ENCODE peak calls at places on chromosomes 5 and 9, in nine cellular contexts. W, Y, H, U, V, F, A, T and D are unnamed samples.
A peak's percentile ranks its signal among the peaks of the same experiment; 100 is the strongest.

GRCh38 chr9:114906922-114907571 is 23.3 kb downstream of the TNFSF8 start:
- DNase-seq in W (peak; percentile 19), Y (no peak), H (no peak), U (no peak), V (no peak), F (peak; percentile 58), A (no peak), T (peak; percentile 45), D (no peak)

GRCh38 chr5:139379626-139380449 is 3.3 kb downstream of the SLC23A1 start:
- DNase-seq in W (no peak), Y (no peak), H (no peak), U (no peak), V (no peak), F (no peak), A (no peak), T (no peak), D (no peak)

GRCh38 chr9:21831841-21832509 is 29.5 kb downstream of the MTAP start:
- DNase-seq in W (peak; percentile 94), Y (no peak), H (no peak), U (no peak), V (no peak), F (peak; percentile 59), A (no peak), T (no peak), D (no peak)

GRCh38 chr9:131627846-131628820 is 82.8 kb downstream of the PRRT1B start:
- DNase-seq in W (peak; percentile 95), Y (peak; percentile 87), H (peak; percentile 75), U (no peak), V (no peak), F (no peak), A (no peak), T (no peak), D (peak; percentile 90)

GRCh38 chr9:90137824-90138223 is 504.8 kb downstream of the DIRAS2 start:
- DNase-seq in W (no peak), Y (no peak), H (no peak), U (no peak), V (no peak), F (no peak), A (no peak), T (no peak), D (no peak)

GRCh38 chr9:127776195-127776918 is 2.1 kb downstream of the SH2D3C start:
- DNase-seq in W (no peak), Y (peak; percentile 93), H (no peak), U (no peak), V (no peak), F (no peak), A (no peak), T (peak; percentile 69), D (no peak)

GRCh38 chr9:3848445-3849114 is 322.8 kb upstream of the RFX3 start:
- DNase-seq in W (no peak), Y (no peak), H (no peak), U (no peak), V (no peak), F (peak; percentile 43), A (no peak), T (peak; percentile 50), D (no peak)

GRCh38 chr5:53557386-53557785 is 3.1 kb upstream of the NDUFS4 start:
- DNase-seq in W (peak; percentile 29), Y (no peak), H (no peak), U (no peak), V (no peak), F (peak; percentile 28), A (no peak), T (no peak), D (no peak)

GRCh38 chr9:96071245-96072124 is 196.0 kb downstream of the ERCC6L2 start:
- DNase-seq in W (peak; percentile 4), Y (no peak), H (no peak), U (no peak), V (no peak), F (peak; percentile 40), A (no peak), T (peak; percentile 63), D (no peak)

GRCh38 chr5:133336121-133336968 is 276.0 kb downstream of the FSTL4 start:
- DNase-seq in W (no peak), Y (no peak), H (no peak), U (no peak), V (no peak), F (peak; percentile 1), A (no peak), T (no peak), D (no peak)

GRCh38 chr5:153794327-153794726 is 244.4 kb downstream of the FAM114A2 start:
- DNase-seq in W (no peak), Y (no peak), H (no peak), U (no peak), V (no peak), F (no peak), A (no peak), T (no peak), D (no peak)

GRCh38 chr9:110650261-110650660 is 18.3 kb upstream of the MUSK start:
- DNase-seq in W (peak; percentile 84), Y (no peak), H (no peak), U (no peak), V (no peak), F (peak; percentile 68), A (no peak), T (no peak), D (no peak)

GRCh38 chr5:127229185-127229889 is 61.3 kb upstream of the MEGF10 start:
- DNase-seq in W (no peak), Y (peak; percentile 47), H (peak; percentile 61), U (peak; percentile 61), V (peak; percentile 53), F (peak; percentile 51), A (no peak), T (peak; percentile 77), D (peak; percentile 66)

GRCh38 chr5:120463991-120464626 is at the start of gene PRR16:
- DNase-seq in W (peak; percentile 52), Y (peak; percentile 24), H (peak; percentile 28), U (peak; percentile 46), V (peak; percentile 42), F (peak; percentile 56), A (no peak), T (peak; percentile 90), D (peak; percentile 77)

GRCh38 chr5:120463026-120463770 is 902 bp upstream of the PRR16 start:
- DNase-seq in W (no peak), Y (no peak), H (no peak), U (no peak), V (no peak), F (no peak), A (no peak), T (no peak), D (no peak)

GRCh38 chr5:120466337-120467006 is 2.4 kb downstream of the PRR16 start:
- DNase-seq in W (peak; percentile 15), Y (no peak), H (no peak), U (no peak), V (no peak), F (no peak), A (no peak), T (no peak), D (no peak)

GRCh38 chr5:120464627-120465280 is 654 bp downstream of the PRR16 start:
- DNase-seq in W (peak; percentile 41), Y (peak; percentile 36), H (peak; percentile 25), U (peak; percentile 63), V (peak; percentile 31), F (peak; percentile 25), A (no peak), T (peak; percentile 67), D (peak; percentile 56)

GRCh38 chr5:120465281-120465961 is 1.3 kb downstream of the PRR16 start:
- DNase-seq in W (peak; percentile 42), Y (peak; percentile 19), H (no peak), U (peak; percentile 58), V (peak; percentile 51), F (peak; percentile 39), A (no peak), T (peak; percentile 73), D (peak; percentile 39)
- H3K4me3 ChIP-seq in W (peak overlapping the region; percentile 95), Y (peak overlapping the region; percentile 53), H (peak overlapping the region; percentile 56), U (peak overlapping the region; percentile 64), V (peak overlapping the region; percentile 40), F (peak overlapping the region; percentile 71), A (peak overlapping the region; percentile 32), T (peak overlapping the region; percentile 63), D (peak overlapping the region; percentile 76)

GRCh38 chr9:37996050-37996811 is 72.8 kb downstream of the SHB start:
- DNase-seq in W (no peak), Y (no peak), H (no peak), U (no peak), V (no peak), F (no peak), A (no peak), T (peak; percentile 65), D (no peak)

GRCh38 chr9:37995348-37995737 is 73.7 kb downstream of the SHB start:
- DNase-seq in W (no peak), Y (no peak), H (no peak), U (no peak), V (no peak), F (no peak), A (no peak), T (no peak), D (no peak)

GRCh38 chr9:37992924-37993349 is 76.1 kb downstream of the SHB start:
- DNase-seq in W (no peak), Y (no peak), H (no peak), U (peak; percentile 46), V (no peak), F (no peak), A (no peak), T (no peak), D (no peak)

GRCh38 chr9:37996812-37997202 is 72.2 kb downstream of the SHB start:
- DNase-seq in W (no peak), Y (no peak), H (no peak), U (no peak), V (no peak), F (no peak), A (no peak), T (no peak), D (no peak)

GRCh38 chr9:37994639-37995347 is 74.2 kb downstream of the SHB start:
- DNase-seq in W (peak; percentile 70), Y (no peak), H (peak; percentile 40), U (peak; percentile 80), V (peak; percentile 57), F (no peak), A (no peak), T (peak; percentile 58), D (peak; percentile 86)
- H3K4me1 ChIP-seq in W (peaks cover 30% of the 10 kb centered on the region), Y (no peaks in the 10 kb centered on the region), H (peaks cover 19% of the 10 kb centered on the region), U (peaks cover 56% of the 10 kb centered on the region), V (no peaks in the 10 kb centered on the region), F (peaks cover 18% of the 10 kb centered on the region), A (peaks cover 33% of the 10 kb centered on the region), T (peaks cover 48% of the 10 kb centered on the region), D (peaks cover 26% of the 10 kb centered on the region)

GRCh38 chr9:18060304-18060934 is 413.5 kb upstream of the ADAMTSL1 start:
- DNase-seq in W (no peak), Y (no peak), H (no peak), U (no peak), V (no peak), F (peak; percentile 31), A (no peak), T (peak; percentile 4), D (no peak)
- TF ChIP-seq CTCF in W (peak; percentile 6), Y (no peak), H (no peak), U (no peak), V (no peak), F (peak; percentile 57), A (no peak), T (peak; percentile 50), D (no peak)

GRCh38 chr9:94860678-94861588 is 134.4 kb downstream of the AOPEP start:
- DNase-seq in W (peak; percentile 100), Y (peak; percentile 79), H (peak; percentile 34), U (no peak), V (no peak), F (no peak), A (no peak), T (no peak), D (no peak)
- H3K4me3 ChIP-seq in W (no peak overlapping the region), Y (no peak overlapping the region), H (no peak overlapping the region), U (no peak overlapping the region), V (no peak overlapping the region), F (no peak overlapping the region), A (no peak overlapping the region), T (no peak overlapping the region), D (no peak overlapping the region)